ENCODE peak calls at places on chromosomes 7 and 10, in six cellular contexts. F is left lung, T is HepG2, J is GM12878, K is psoas muscle, H is HCT116. N is an unnamed sample.

GRCh38 chr7:93836111-93836510 is 54.4 kb downstream of the TFPI2 start:
- ATAC-seq in H (no peak), T (no peak), J (no peak), F (no peak), K (no peak), N (no peak)

GRCh38 chr7:111083423-111083822 is 7.5 kb upstream of the LRRN3 start:
- ATAC-seq in T (no peak), K (no peak), H (no peak), F (peak), J (peak), N (no peak)

GRCh38 chr7:129493555-129493954 is 8.8 kb upstream of the SMKR1 start:
- ATAC-seq in J (peak), T (no peak), F (peak), H (peak), K (no peak), N (no peak)

GRCh38 chr7:1460757-1461639 is 1.7 kb upstream of the MICALL2 start:
- ATAC-seq in T (peak), K (peak), H (no peak), J (no peak), F (peak), N (peak)

GRCh38 chr7:38312776-38313175 is 39.3 kb upstream of the TARP start:
- ATAC-seq in K (no peak), J (no peak), T (no peak), F (no peak), H (no peak), N (no peak)

GRCh38 chr7:22549667-22550513 is 49.9 kb upstream of the STEAP1B start:
- ATAC-seq in F (peak), H (peak), J (peak), T (peak), K (no peak), N (no peak)

GRCh38 chr10:45308707-45309106 is 6.7 kb downstream of the OR13A1 start:
- ATAC-seq in K (no peak), F (peak), H (peak), J (peak), T (no peak), N (no peak)

GRCh38 chr7:2609001-2609411 is 22.8 kb upstream of the TTYH3 start:
- ATAC-seq in K (no peak), J (peak), H (peak), T (peak), F (peak), N (peak)

GRCh38 chr10:2874963-2875362 is 192.4 kb upstream of the PFKP start:
- ATAC-seq in H (no peak), J (no peak), F (no peak), K (no peak), T (no peak), N (no peak)

GRCh38 chr7:498678-499641 is 20.7 kb downstream of the PDGFA start:
- ATAC-seq in J (no peak), T (no peak), F (peak), K (no peak), H (no peak), N (no peak)

GRCh38 chr10:63605568-63605967 is 84.4 kb downstream of the REEP3 start:
- ATAC-seq in F (no peak), J (no peak), K (peak), T (no peak), H (no peak), N (no peak)

GRCh38 chr7:149495785-149496641 is 1.6 kb downstream of the ZNF746 start:
- ATAC-seq in F (peak), J (no peak), H (peak), K (peak), T (peak), N (no peak)

GRCh38 chr7:19773361-19773760 is at the start of gene TMEM196:
- ATAC-seq in K (no peak), J (no peak), T (no peak), F (no peak), H (no peak), N (no peak)

GRCh38 chr10:24762161-24762924 is 38.7 kb upstream of the ARHGAP21 start:
- ATAC-seq in K (no peak), H (no peak), T (peak), F (peak), J (no peak), N (no peak)

GRCh38 chr10:35226507-35226906 is 99.9 kb downstream of the CREM start:
- ATAC-seq in K (no peak), F (no peak), J (peak), H (no peak), T (no peak), N (no peak)

GRCh38 chr7:22357311-22358175 is 589 bp upstream of the RAPGEF5 start:
- ATAC-seq in K (no peak), T (peak), F (peak), H (peak), J (no peak), N (no peak)

GRCh38 chr10:64507869-64508609 is 986.8 kb downstream of the REEP3 start:
- ATAC-seq in F (no peak), H (no peak), K (no peak), J (no peak), T (no peak), N (no peak)

GRCh38 chr7:155872678-155873369 is 60.6 kb upstream of the SHH start:
- ATAC-seq in H (no peak), K (no peak), J (no peak), T (peak), F (no peak), N (no peak)

GRCh38 chr7:35712563-35713226 is 17.8 kb upstream of the HERPUD2 start:
- ATAC-seq in K (no peak), H (no peak), T (no peak), F (no peak), J (no peak), N (no peak)

GRCh38 chr7:151832656-151833055 is 44.3 kb downstream of the PRKAG2 start:
- ATAC-seq in T (no peak), F (no peak), J (no peak), K (no peak), H (no peak), N (no peak)

GRCh38 chr7:135924302-135924701 is 52.9 kb downstream of the MTPN start:
- ATAC-seq in F (no peak), T (no peak), J (no peak), H (peak), K (no peak), N (no peak)

GRCh38 chr7:29857654-29858053 is 51.3 kb downstream of the WIPF3 start:
- ATAC-seq in F (no peak), T (no peak), K (peak), J (no peak), H (no peak), N (no peak)
- TF ChIP-seq CTCF in F (no peak), T (no peak), K (no peak), J (no peak), H (no peak), N (no peak)

GRCh38 chr7:31129067-31129466 is 77.0 kb downstream of the ADCYAP1R1 start:
- ATAC-seq in J (peak), K (no peak), H (peak), F (no peak), T (peak), N (no peak)
- TF ChIP-seq CTCF in J (no peak), K (no peak), H (peak), F (no peak), T (peak), N (no peak)

GRCh38 chr10:128867119-128867518 is 599.9 kb upstream of the MGMT start:
- ATAC-seq in J (no peak), F (no peak), K (no peak), T (no peak), H (no peak), N (no peak)
- TF ChIP-seq CTCF in J (no peak), F (no peak), K (no peak), T (no peak), H (no peak), N (no peak)

GRCh38 chr7:4744391-4745264 is 30.8 kb upstream of the AP5Z1 start:
- ATAC-seq in T (peak), F (peak), H (peak), J (peak), K (peak), N (peak)
- TF ChIP-seq CTCF in T (peak), F (no peak), H (no peak), J (no peak), K (no peak), N (no peak)

GRCh38 chr7:80189638-80190037 is 55.0 kb downstream of the GNAI1 start:
- ATAC-seq in K (no peak), T (no peak), F (no peak), J (no peak), H (no peak), N (no peak)
- TF ChIP-seq CTCF in K (no peak), T (no peak), F (no peak), J (no peak), H (no peak), N (no peak)

DNA sequence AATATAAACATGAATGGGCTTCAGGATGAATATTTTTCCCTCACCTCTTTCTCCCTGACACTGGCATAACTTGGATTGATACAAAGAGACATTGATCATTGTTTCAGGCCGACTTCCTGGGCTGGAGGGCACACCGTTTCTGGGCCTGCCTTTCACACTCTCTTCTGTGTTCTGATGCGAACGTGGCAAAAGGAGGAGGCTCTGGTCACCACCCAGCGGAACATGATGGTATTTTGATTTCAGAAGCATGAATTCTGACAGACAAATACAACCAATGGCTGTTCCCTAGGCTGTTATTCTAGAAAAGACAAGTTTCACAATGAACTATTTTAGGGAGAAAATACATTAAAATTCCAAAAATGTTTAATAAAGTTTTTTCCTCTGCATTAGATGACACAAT is 534.5 kb upstream of the MKI67 start:
- ATAC-seq in H (peak), T (peak), K (no peak), F (no peak), J (no peak), N (no peak)
- TF ChIP-seq CTCF in H (peak), T (no peak), K (no peak), F (no peak), J (no peak), N (no peak)

DNA sequence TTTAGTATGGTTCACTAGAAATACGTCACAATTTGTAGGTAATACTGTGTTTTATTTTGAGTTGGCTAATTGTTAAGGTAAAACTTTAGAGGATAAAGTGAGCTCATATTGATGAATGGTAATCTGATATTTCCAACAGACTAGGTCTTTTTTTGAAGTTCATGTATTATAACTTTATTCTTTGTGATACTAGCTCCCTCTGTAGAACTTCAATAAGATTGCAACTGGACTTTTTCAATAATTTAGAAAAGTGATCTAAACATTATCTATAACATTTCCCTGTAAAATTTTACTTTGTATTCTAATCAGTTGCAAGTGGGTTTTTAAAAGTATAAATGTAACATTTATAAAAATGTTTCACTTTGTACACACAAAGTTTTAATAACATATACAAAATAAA is 83.5 kb downstream of the ADK start:
- ATAC-seq in F (no peak), J (no peak), K (no peak), T (no peak), H (no peak), N (no peak)
- TF ChIP-seq CTCF in F (no peak), J (peak), K (peak), T (no peak), H (peak), N (peak)

DNA sequence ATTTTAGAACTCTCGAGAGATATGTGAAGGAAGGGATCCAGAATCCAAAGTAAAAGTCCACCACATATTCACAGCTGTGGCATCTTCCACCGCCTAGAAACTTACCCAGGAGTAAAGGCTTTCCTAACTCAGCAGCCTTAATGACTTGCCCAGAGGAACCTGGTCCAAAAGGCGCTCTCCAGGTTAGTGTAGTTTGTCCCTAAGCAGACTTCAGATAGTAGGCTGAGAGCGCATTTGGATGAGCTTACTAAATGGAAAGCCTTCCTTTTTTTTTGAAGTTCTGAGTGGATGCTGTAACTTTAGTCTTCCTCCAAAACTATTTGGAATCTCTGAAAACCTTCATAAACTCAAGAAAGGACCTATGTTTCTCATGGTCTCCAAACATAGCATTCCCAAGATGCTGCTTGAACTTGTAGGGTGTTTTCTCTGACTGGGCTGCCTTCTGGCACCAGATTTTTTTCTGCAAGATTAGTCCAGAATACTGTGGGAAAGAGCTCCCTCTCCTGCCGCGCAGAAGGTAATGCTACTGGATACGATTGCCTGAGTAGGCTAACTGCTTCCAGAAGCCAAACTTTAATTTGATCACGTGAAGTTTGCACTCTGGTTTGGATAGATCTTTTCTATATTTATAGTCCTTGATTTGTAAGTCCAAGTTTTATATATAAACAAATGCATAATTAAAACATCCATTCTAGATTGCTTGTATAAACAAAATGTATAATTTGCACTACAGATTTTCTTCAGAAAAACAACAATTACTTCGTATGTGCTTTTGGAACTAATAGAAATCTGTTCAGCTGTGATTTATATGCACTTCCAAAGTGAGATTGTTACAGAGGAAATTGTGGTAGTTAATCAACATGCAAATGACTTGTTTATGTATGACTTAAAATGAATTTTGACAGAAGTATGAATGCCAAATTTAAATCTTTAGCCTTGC is 19.6 kb upstream of the GPR37 start:
- ATAC-seq in T (peak), K (peak), J (peak), H (peak), F (peak), N (peak)
- TF ChIP-seq CTCF in T (peak), K (peak), J (peak), H (peak), F (peak), N (peak)

N was measured in gastroesophageal sphincter.